ENCODE peak calls at places on chromosomes 3 and 15, in five cellular contexts. P is right cardiac atrium; G is fibroblast of mammary gland; C is CD8-positive, alpha-beta T cell; Y is bronchial epithelial cell. F is an unnamed sample.

GRCh38 chr3:180802837-180803236 is 109.6 kb upstream of the FXR1 start:
- DNase-seq in P (no peak), G (peak), C (no peak), Y (peak), F (no peak)

GRCh38 chr15:36040173-36040572 is 494.2 kb upstream of the DPH6 start:
- DNase-seq in P (no peak), G (no peak), C (no peak), Y (no peak), F (peak)

GRCh38 chr15:35349916-35350315 is 196.0 kb downstream of the DPH6 start:
- DNase-seq in P (no peak), G (no peak), C (no peak), Y (peak), F (no peak)

GRCh38 chr3:119529883-119530282 is 29.5 kb downstream of the CD80 start:
- DNase-seq in P (no peak), G (peak), C (no peak), Y (peak), F (no peak)

GRCh38 chr3:193589616-193590015 is 3.4 kb upstream of the OPA1 start:
- DNase-seq in P (no peak), G (no peak), C (no peak), Y (peak), F (no peak)

GRCh38 chr3:66797916-66798560 is 200.1 kb upstream of the KBTBD8 start:
- DNase-seq in P (peak), G (peak), C (no peak), Y (no peak), F (peak)

GRCh38 chr15:69652906-69653305 is 200.3 kb downstream of the RPLP1 start:
- DNase-seq in P (no peak), G (no peak), C (no peak), Y (no peak), F (no peak)

GRCh38 chr3:23461069-23461468 is 257.9 kb downstream of the UBE2E2 start:
- DNase-seq in P (no peak), G (peak), C (no peak), Y (no peak), F (no peak)

GRCh38 chr3:136792931-136793330 is 26.0 kb upstream of the SLC35G2 start:
- DNase-seq in P (no peak), G (no peak), C (no peak), Y (no peak), F (no peak)

GRCh38 chr3:56928379-56929068 is 126.8 kb upstream of the ARHGEF3 start:
- DNase-seq in P (no peak), G (no peak), C (peak), Y (no peak), F (no peak)

GRCh38 chr3:59895972-59896371 is 846.1 kb upstream of the CFAP20DC start:
- DNase-seq in P (no peak), G (no peak), C (no peak), Y (no peak), F (no peak)

GRCh38 chr15:101429646-101430045 is 59.9 kb downstream of the PCSK6 start:
- DNase-seq in P (no peak), G (no peak), C (no peak), Y (no peak), F (no peak)

GRCh38 chr15:99100245-99101173 is 4.4 kb upstream of the SYNM start:
- DNase-seq in P (peak), G (peak), C (peak), Y (peak), F (peak)

GRCh38 chr15:89451846-89452245 is 44.5 kb downstream of the RHCG start:
- DNase-seq in P (no peak), G (no peak), C (no peak), Y (no peak), F (no peak)

GRCh38 chr15:99438691-99439523 is 126.9 kb upstream of the MEF2A start:
- DNase-seq in P (no peak), G (no peak), C (no peak), Y (no peak), F (peak)

GRCh38 chr15:65423150-65423976 is 616 bp upstream of the IGDCC4 start:
- DNase-seq in P (no peak), G (no peak), C (no peak), Y (no peak), F (no peak)

GRCh38 chr3:82012775-82013174 is 251.3 kb upstream of the GBE1 start:
- DNase-seq in P (no peak), G (no peak), C (no peak), Y (peak), F (no peak)

GRCh38 chr15:42011074-42011473 is 9.8 kb downstream of the PLA2G4E start:
- DNase-seq in P (no peak), G (no peak), C (no peak), Y (peak), F (no peak)

GRCh38 chr3:108022316-108023150 is 68.3 kb downstream of the CD47 start:
- DNase-seq in P (no peak), G (no peak), C (no peak), Y (no peak), F (no peak)

GRCh38 chr15:67981848-67982247 is 72.3 kb upstream of the PIAS1 start:
- DNase-seq in P (no peak), G (no peak), C (no peak), Y (no peak), F (no peak)

GRCh38 chr3:185717121-185717520 is 107.7 kb downstream of the IGF2BP2 start:
- DNase-seq in P (no peak), G (peak), C (no peak), Y (peak), F (no peak)

GRCh38 chr3:28109829-28110228 is 131.6 kb upstream of the CMC1 start:
- DNase-seq in P (no peak), G (no peak), C (no peak), Y (peak), F (no peak)

GRCh38 chr3:148366743-148367410 is 330.8 kb upstream of the AGTR1 start:
- DNase-seq in P (no peak), G (peak), C (no peak), Y (peak), F (no peak)

GRCh38 chr3:177744873-177745646 is 547.8 kb upstream of the TBL1XR1 start:
- DNase-seq in P (peak), G (no peak), C (no peak), Y (peak), F (no peak)

GRCh38 chr15:41387646-41388045 is 14.7 kb downstream of the NDUFAF1 start:
- DNase-seq in P (no peak), G (no peak), C (no peak), Y (no peak), F (no peak)

GRCh38 chr3:17175187-17175839 is 290.6 kb downstream of the PLCL2 start:
- DNase-seq in P (no peak), G (peak), C (no peak), Y (peak), F (no peak)

GRCh38 chr3:141379250-141379872 is 11.1 kb downstream of the ZBTB38 start:
- DNase-seq in P (no peak), G (no peak), C (no peak), Y (no peak), F (no peak)

GRCh38 chr15:82709081-82709420 is 624 bp downstream of the AP3B2 start:
- DNase-seq in P (no peak), G (no peak), C (no peak), Y (no peak), F (no peak)

GRCh38 chr15:82710926-82711490 is 1.3 kb upstream of the AP3B2 start:
- DNase-seq in P (no peak), G (no peak), C (no peak), Y (no peak), F (no peak)

GRCh38 chr15:82712036-82712435 is 2.4 kb upstream of the AP3B2 start:
- DNase-seq in P (no peak), G (no peak), C (no peak), Y (no peak), F (no peak)

GRCh38 chr15:82710208-82710555 is 507 bp upstream of the AP3B2 start:
- DNase-seq in P (no peak), G (no peak), C (no peak), Y (peak), F (no peak)

DNA sequence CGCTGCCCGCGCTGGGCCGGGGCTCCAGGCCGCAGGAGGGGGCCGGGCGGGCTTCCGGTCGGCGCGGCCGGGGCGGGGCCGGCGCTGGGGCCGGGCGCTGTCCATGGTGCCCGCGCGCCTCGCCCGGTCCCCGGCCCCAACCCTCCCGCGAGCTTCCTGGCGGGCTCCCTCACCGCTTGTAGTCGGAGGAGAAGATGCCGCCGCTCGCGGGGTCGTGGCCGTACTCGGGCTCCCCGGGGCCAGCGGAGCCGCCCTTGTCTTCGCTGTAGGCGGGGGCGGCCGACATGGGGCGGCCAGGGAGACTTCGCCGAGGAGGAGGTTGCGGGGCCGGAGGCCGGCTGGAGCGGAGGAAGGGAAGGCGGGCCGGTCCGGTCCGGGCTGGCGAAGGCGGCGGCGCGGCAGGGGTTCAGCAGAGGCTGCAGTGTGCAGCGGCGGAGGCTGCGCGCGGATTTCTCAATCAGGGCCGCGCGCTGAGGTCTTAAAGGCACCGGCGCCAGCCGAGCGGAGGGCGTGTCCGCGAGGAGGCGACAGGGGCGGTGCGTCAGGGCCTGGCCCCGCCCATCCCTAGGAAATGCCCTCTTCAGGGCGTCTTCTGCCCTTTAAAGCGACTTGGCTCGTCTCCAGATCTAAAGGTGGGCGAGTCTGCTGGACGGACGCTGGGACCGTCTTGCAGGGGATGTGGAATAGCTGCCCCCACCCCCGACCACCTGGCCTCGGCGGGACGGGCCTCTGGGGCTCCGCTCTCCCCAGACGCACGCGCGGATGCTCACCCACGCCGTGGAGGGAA is at the start of gene AP3B2:
- DNase-seq in P (peak), G (peak), C (peak), Y (peak), F (peak)
- H3K4me3 ChIP-seq in P (peak), G (peak), C (peak), Y (peak), F (peak)

GRCh38 chr15:92803536-92803851 is 96.6 kb upstream of the CHD2 start:
- DNase-seq in P (no peak), G (no peak), C (no peak), Y (no peak), F (no peak)

GRCh38 chr15:92801412-92801773 is 98.7 kb upstream of the CHD2 start:
- DNase-seq in P (peak), G (peak), C (no peak), Y (peak), F (no peak)

GRCh38 chr15:92800013-92800412 is 100.1 kb upstream of the CHD2 start:
- DNase-seq in P (no peak), G (no peak), C (no peak), Y (no peak), F (no peak)

GRCh38 chr15:92803852-92804609 is 96.1 kb upstream of the CHD2 start:
- DNase-seq in P (peak), G (peak), C (no peak), Y (peak), F (no peak)

GRCh38 chr15:92801774-92802464 is 98.2 kb upstream of the CHD2 start:
- DNase-seq in P (peak), G (peak), C (no peak), Y (peak), F (no peak)
- H3K4me3 ChIP-seq in P (no peak), G (no peak), C (no peak), Y (no peak), F (no peak)

DNA sequence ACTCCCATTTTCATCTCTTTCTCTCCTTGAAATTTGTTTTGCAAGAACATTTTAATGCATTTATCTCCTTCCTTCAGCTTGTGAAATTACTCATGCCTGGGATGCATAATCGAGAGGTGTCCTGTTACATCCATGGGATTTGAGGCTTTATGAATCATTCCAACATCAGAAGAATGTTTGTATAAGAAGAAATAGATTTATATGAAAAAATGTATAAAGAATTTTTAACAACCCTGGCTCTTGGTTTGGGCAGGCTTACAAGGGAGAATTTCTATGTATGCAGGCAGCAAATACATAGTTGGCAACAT is 93.2 kb upstream of the MBNL1 start:
- DNase-seq in P (no peak), G (peak), C (no peak), Y (peak), F (no peak)
- H3K4me3 ChIP-seq in P (no peak), G (no peak), C (no peak), Y (no peak), F (no peak)

DNA sequence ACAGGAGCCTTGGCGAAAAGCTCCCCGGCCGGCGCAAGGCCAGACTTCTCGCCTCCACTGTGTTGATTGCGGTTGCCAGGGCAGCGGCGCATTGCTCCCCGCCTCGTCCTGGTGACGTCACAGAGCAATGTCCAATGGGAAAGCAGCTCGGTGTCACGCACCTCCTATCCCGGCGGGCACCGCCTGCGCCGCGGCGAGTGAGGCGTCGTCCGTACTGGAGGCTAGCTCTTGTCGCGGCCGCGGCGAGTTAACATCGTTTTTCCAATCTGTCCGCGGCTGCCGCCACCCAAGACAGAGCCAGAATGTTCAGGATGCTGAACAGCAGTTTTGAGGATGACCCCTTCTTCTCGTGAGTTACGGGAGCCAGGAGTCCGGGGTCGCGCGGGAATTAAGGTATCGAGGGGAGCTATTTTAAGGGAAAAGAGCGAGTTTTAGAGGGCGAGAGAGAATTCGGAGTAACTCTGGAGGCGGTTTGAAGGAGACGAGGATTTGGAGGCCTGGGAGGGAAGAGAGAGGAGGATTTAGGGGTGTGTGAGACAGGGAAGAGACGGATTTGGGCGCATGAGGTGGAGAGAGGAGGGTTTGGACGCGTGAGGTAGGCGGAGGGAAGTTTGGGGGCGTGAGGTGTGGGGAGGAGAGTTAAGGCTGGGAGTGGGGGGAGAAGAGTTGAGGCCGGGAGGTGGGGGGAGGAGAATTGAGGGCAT is at the start of gene MLF1:
- DNase-seq in P (peak), G (peak), C (peak), Y (peak), F (peak)
- H3K4me3 ChIP-seq in P (peak), G (peak), C (peak), Y (peak), F (peak)

GRCh38 chr15:31362886-31363285 is 36.3 kb downstream of the KLF13 start:
- DNase-seq in P (no peak), G (no peak), C (no peak), Y (no peak), F (no peak)

GRCh38 chr15:31360843-31361763 is 34.5 kb downstream of the KLF13 start:
- DNase-seq in P (no peak), G (no peak), C (peak), Y (peak), F (peak)

GRCh38 chr15:31362121-31362520 is 35.5 kb downstream of the KLF13 start:
- DNase-seq in P (no peak), G (no peak), C (no peak), Y (no peak), F (no peak)

GRCh38 chr15:31360158-31360561 is 33.5 kb downstream of the KLF13 start:
- DNase-seq in P (no peak), G (no peak), C (no peak), Y (no peak), F (peak)

DNA sequence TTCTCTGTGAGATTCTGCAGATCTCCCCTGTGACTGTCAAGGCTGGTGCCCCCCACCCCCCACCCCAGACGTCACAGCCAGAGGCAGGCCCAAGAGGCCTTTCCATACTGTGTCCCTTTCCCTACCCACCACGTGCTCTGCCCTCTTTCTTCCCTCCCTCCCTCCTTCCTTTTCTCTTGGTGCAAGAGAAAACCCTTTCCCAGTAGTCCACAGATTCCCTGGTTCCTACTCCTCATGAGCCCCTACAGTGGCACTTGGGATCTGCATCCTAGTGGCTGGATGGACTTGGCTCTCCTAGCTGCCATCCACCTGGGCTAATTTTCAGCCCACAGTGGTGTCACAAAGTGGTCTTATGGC is 35.1 kb downstream of the KLF13 start:
- DNase-seq in P (no peak), G (no peak), C (no peak), Y (no peak), F (peak)
- H3K4me3 ChIP-seq in P (no peak), G (no peak), C (peak), Y (no peak), F (no peak)

DNA sequence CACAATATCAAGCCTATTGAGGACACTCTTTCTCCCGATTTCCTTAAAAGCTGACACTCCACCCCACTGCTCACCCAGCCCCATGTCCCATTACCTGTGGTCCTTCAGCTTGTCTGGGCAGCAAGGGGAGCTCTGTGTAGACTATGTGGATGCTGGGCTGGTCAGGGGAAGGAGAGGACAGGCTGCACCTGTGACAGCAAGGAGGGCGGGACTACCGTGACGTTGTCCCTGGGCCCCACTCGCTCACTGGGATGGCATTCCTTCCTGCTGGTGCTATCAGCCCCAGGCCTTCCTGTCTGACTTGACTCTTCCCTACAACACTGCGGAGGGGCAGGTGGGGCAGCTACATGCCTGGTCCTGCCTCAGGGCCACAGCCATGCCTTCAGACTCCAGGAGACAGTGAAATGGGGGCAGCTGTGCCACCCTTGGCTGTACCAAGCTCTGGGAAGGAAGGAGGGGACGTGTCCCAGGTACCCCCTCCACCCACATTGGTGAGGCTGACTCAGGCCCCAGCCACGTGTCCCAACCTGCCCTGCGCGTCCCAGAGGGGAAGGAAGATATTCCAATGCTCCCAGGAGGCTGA is at the start of gene TMEM40:
- DNase-seq in P (no peak), G (no peak), C (no peak), Y (peak), F (peak)
- H3K4me3 ChIP-seq in P (no peak), G (no peak), C (no peak), Y (peak), F (no peak)

GRCh38 chr3:128179474-128179819 is 26.2 kb downstream of the EEFSEC start:
- DNase-seq in P (no peak), G (no peak), C (no peak), Y (no peak), F (no peak)

GRCh38 chr3:128175768-128176167 is 22.5 kb downstream of the EEFSEC start:
- DNase-seq in P (no peak), G (no peak), C (no peak), Y (no peak), F (no peak)

GRCh38 chr3:128178782-128179473 is 25.6 kb downstream of the EEFSEC start:
- DNase-seq in P (no peak), G (peak), C (no peak), Y (no peak), F (no peak)

GRCh38 chr3:128176270-128176831 is 23.1 kb downstream of the EEFSEC start:
- DNase-seq in P (no peak), G (no peak), C (no peak), Y (no peak), F (no peak)

GRCh38 chr3:128177865-128178264 is 24.6 kb downstream of the EEFSEC start:
- DNase-seq in P (no peak), G (no peak), C (no peak), Y (peak), F (no peak)
- H3K4me3 ChIP-seq in P (no peak), G (no peak), C (no peak), Y (no peak), F (no peak)

GRCh38 chr15:74396445-74397238 is 29.2 kb upstream of the CYP11A1 start:
- DNase-seq in P (no peak), G (peak), C (no peak), Y (peak), F (no peak)
- H3K4me3 ChIP-seq in P (no peak), G (no peak), C (no peak), Y (no peak), F (no peak)